ENCODE peak calls at places on chromosomes 4 and X, in eight cellular contexts. U, C, P, W, M, X, O and Q are unnamed samples.

GRCh38 chr4:83221897-83222441 is 62.6 kb downstream of the COQ2 start:
- DNase-seq in U (no peak), C (no peak), P (no peak), W (no peak), M (no peak), X (no peak), O (no peak), Q (no peak)

GRCh38 chrX:135632353-135632752 is 81.1 kb upstream of the CT45A1 start:
- DNase-seq in U (peak), C (no peak), P (no peak), W (no peak), M (no peak), X (no peak), O (no peak), Q (no peak)

GRCh38 chr4:71941001-71941400 is 90.8 kb upstream of the NPFFR2 start:
- DNase-seq in U (no peak), C (peak), P (no peak), W (peak), M (no peak), X (no peak), O (peak), Q (no peak)

GRCh38 chrX:26783512-26784225 is 567.7 kb downstream of the MAGEB5 start:
- DNase-seq in U (peak), C (peak), P (no peak), W (no peak), M (no peak), X (peak), O (peak), Q (no peak)

GRCh38 chr4:101753702-101754101 is 36.8 kb upstream of the BANK1 start:
- DNase-seq in U (no peak), C (peak), P (no peak), W (no peak), M (no peak), X (no peak), O (no peak), Q (no peak)

GRCh38 chr4:138186264-138186663 is 55.9 kb downstream of the SLC7A11 start:
- DNase-seq in U (no peak), C (no peak), P (no peak), W (peak), M (no peak), X (no peak), O (no peak), Q (no peak)

GRCh38 chr4:123304151-123305021 is 92.2 kb upstream of the SPRY1 start:
- DNase-seq in U (no peak), C (no peak), P (no peak), W (peak), M (no peak), X (no peak), O (no peak), Q (no peak)

GRCh38 chr4:40750461-40751258 is 905 bp downstream of the NSUN7 start:
- DNase-seq in U (no peak), C (no peak), P (no peak), W (peak), M (no peak), X (no peak), O (peak), Q (no peak)

GRCh38 chrX:105375816-105376215 is 155.3 kb upstream of the TEX13A start:
- DNase-seq in U (no peak), C (peak), P (no peak), W (no peak), M (no peak), X (no peak), O (no peak), Q (no peak)

GRCh38 chr4:48109413-48110263 is 24.4 kb downstream of the TXK start:
- DNase-seq in U (peak), C (no peak), P (no peak), W (no peak), M (no peak), X (peak), O (peak), Q (no peak)

GRCh38 chrX:28491322-28491721 is 95.9 kb upstream of the IL1RAPL1 start:
- DNase-seq in U (no peak), C (no peak), P (no peak), W (no peak), M (no peak), X (no peak), O (no peak), Q (no peak)

GRCh38 chr4:168877779-168878491 is 132.1 kb downstream of the CBR4 start:
- DNase-seq in U (no peak), C (no peak), P (no peak), W (peak), M (no peak), X (peak), O (peak), Q (no peak)